ENCODE peak calls at places on chromosomes 3 and 15, in ten cellular contexts. Q is nucleus accumbens; L is A172; S is fibroblast of villous mesenchyme; I is pons; W is stimulated activated CD8-positive, alpha-beta memory T cell treated with anti-CD3 and anti-CD28 coated beads, Interleukin-4, amount 100 ng/mL, for 4 hours; R is naive thymus-derived CD8-positive, alpha-beta T cell; N is ascending aorta; Y is EH; Z is COR-L47. U is an unnamed sample.

GRCh38 chr15:79675982-79676381 is 220.8 kb downstream of the MTHFS start:
- DNase-seq in Q (no peak), R (no peak), N (no peak), Y (no peak), L (no peak), S (no peak), W (no peak), Z (no peak), I (no peak), U (no peak)

GRCh38 chr3:196712514-196713413 is 587 bp downstream of the PIGX start:
- DNase-seq in R (no peak), L (peak), N (peak), Q (peak), I (peak), Z (peak), Y (peak), W (peak), S (peak), U (no peak)

GRCh38 chr15:70528270-70528706 is 235.1 kb downstream of the UACA start:
- DNase-seq in W (no peak), L (peak), R (peak), Z (no peak), Q (no peak), S (peak), Y (peak), N (peak), I (peak), U (no peak)

GRCh38 chr15:31393441-31394091 is 66.9 kb downstream of the KLF13 start:
- DNase-seq in R (no peak), Q (no peak), L (no peak), S (no peak), Z (no peak), I (no peak), Y (no peak), W (no peak), N (peak), U (no peak)

GRCh38 chr3:39096775-39097174 is 10.7 kb downstream of the GORASP1 start:
- DNase-seq in S (no peak), L (no peak), W (no peak), N (no peak), R (no peak), Z (no peak), Q (peak), Y (peak), I (peak), U (no peak)

GRCh38 chr3:101829066-101829830 is 20.1 kb upstream of the NFKBIZ start:
- DNase-seq in W (peak), Z (peak), L (peak), R (peak), Y (peak), N (peak), S (peak), Q (peak), I (peak), U (peak)

GRCh38 chr3:196138464-196138863 is 56.6 kb upstream of the TFRC start:
- DNase-seq in L (no peak), Q (no peak), Z (no peak), Y (no peak), I (no peak), N (no peak), W (no peak), S (peak), R (no peak), U (no peak)

GRCh38 chr3:89223188-89223587 is 115.8 kb downstream of the EPHA3 start:
- DNase-seq in Q (no peak), L (no peak), W (no peak), S (no peak), Y (no peak), N (no peak), R (no peak), Z (peak), I (no peak), U (no peak)

GRCh38 chr3:190076601-190077444 is 43.9 kb downstream of the P3H2 start:
- DNase-seq in Y (peak), R (no peak), S (peak), Z (no peak), L (peak), Q (no peak), N (peak), W (no peak), I (no peak), U (peak)

GRCh38 chr3:127768346-127769008 is 53.8 kb downstream of the MGLL start:
- DNase-seq in R (no peak), N (peak), Y (peak), S (peak), I (no peak), W (no peak), Z (no peak), Q (no peak), L (peak), U (peak)

GRCh38 chr15:63288778-63289378 is 11.5 kb downstream of the APH1B start:
- DNase-seq in R (no peak), S (peak), N (no peak), I (peak), L (peak), W (no peak), Q (no peak), Z (peak), Y (peak), U (no peak)

GRCh38 chr3:97932387-97932801 is 39.8 kb downstream of the RIOX2 start:
- DNase-seq in S (peak), Q (no peak), I (no peak), W (no peak), L (no peak), N (no peak), Y (no peak), Z (no peak), R (no peak), U (no peak)

GRCh38 chr15:39833515-39833981 is 50.9 kb upstream of the FSIP1 start:
- DNase-seq in Q (no peak), R (no peak), S (peak), Z (peak), I (no peak), N (no peak), L (no peak), W (no peak), Y (peak), U (peak)

GRCh38 chr15:33125883-33126535 is 68.5 kb downstream of the FMN1 start:
- DNase-seq in I (no peak), S (peak), N (no peak), W (no peak), L (no peak), R (no peak), Q (no peak), Y (no peak), Z (peak), U (no peak)

GRCh38 chr15:72472907-72473669 is 1.0 kb upstream of the ARIH1 start:
- DNase-seq in S (peak), L (peak), Z (no peak), Y (peak), W (no peak), N (no peak), R (no peak), I (no peak), Q (peak), U (no peak)

GRCh38 chr3:69095636-69096035 is 10.9 kb downstream of the ARL6IP5 start:
- DNase-seq in L (no peak), S (peak), Y (no peak), R (no peak), Q (no peak), N (no peak), I (no peak), W (no peak), Z (no peak), U (no peak)

GRCh38 chr3:157082305-157082981 is 77.5 kb downstream of the CCNL1 start:
- DNase-seq in W (no peak), Z (no peak), Y (peak), S (peak), N (peak), I (peak), R (no peak), Q (no peak), L (peak), U (peak)

GRCh38 chr3:13012228-13012691 is 61.0 kb downstream of the IQSEC1 start:
- DNase-seq in N (peak), Q (peak), Z (no peak), L (peak), W (peak), R (no peak), Y (peak), I (peak), S (no peak), U (no peak)

GRCh38 chr15:79371581-79371980 is 60.6 kb upstream of the MINAR1 start:
- DNase-seq in I (no peak), Z (no peak), W (no peak), L (no peak), N (no peak), R (no peak), Y (no peak), Q (no peak), S (no peak), U (no peak)

GRCh38 chr15:87762110-87762509 is 494.4 kb downstream of the NTRK3 start:
- DNase-seq in L (no peak), Y (peak), S (peak), Z (no peak), N (no peak), I (no peak), R (no peak), W (no peak), Q (no peak), U (no peak)

GRCh38 chr3:14602804-14603644 is 48.5 kb upstream of the CCDC174 start:
- DNase-seq in S (no peak), I (no peak), L (no peak), R (no peak), Y (no peak), N (no peak), W (no peak), Q (no peak), Z (peak), U (peak)

GRCh38 chr15:99427210-99427609 is 138.6 kb upstream of the MEF2A start:
- DNase-seq in W (no peak), R (no peak), I (no peak), S (no peak), N (no peak), Z (no peak), Y (no peak), Q (no peak), L (no peak), U (no peak)

GRCh38 chr15:55990986-55991385 is 2.4 kb downstream of the NEDD4 start:
- DNase-seq in L (no peak), Z (no peak), S (no peak), Y (peak), W (no peak), N (no peak), Q (no peak), R (no peak), I (peak), U (no peak)

GRCh38 chr3:60131607-60132006 is 1081.8 kb upstream of the CFAP20DC start:
- DNase-seq in W (no peak), Q (no peak), N (no peak), L (no peak), Y (no peak), R (no peak), Z (no peak), I (no peak), S (no peak), U (no peak)

GRCh38 chr15:94135748-94136147 is 95.6 kb upstream of the MCTP2 start:
- DNase-seq in S (peak), Z (peak), Q (no peak), R (no peak), Y (peak), I (no peak), N (no peak), L (peak), W (no peak), U (no peak)

GRCh38 chr3:37074178-37074577 is 80.9 kb downstream of the MLH1 start:
- DNase-seq in L (peak), Y (peak), Z (no peak), R (no peak), W (no peak), N (no peak), S (peak), Q (no peak), I (no peak), U (peak)

GRCh38 chr3:158559504-158559903 is 11.5 kb upstream of the MLF1 start:
- DNase-seq in W (no peak), R (no peak), Y (no peak), Q (no peak), L (no peak), S (no peak), I (no peak), Z (no peak), N (no peak), U (no peak)

GRCh38 chr3:4719011-4719649 is 226.0 kb downstream of the ITPR1 start:
- DNase-seq in Z (no peak), I (no peak), N (no peak), Q (no peak), S (peak), W (no peak), R (no peak), Y (peak), L (peak), U (no peak)

GRCh38 chr15:71357357-71357756 is 242.1 kb downstream of the THSD4 start:
- DNase-seq in I (no peak), R (no peak), Q (no peak), L (no peak), N (no peak), W (no peak), S (peak), Y (peak), Z (no peak), U (peak)